ENCODE peak calls at places on chromosomes 3 and 15, in six cellular contexts. One of them, this sample, is unnamed.

GRCh38 chr15:39581501-39582285 is 814 bp downstream of the THBS1 start:
- DNase-seq in SW480: peak; percentile 56
- DNase-seq in transverse colon: peak; percentile 82
- DNase-seq in hypothalamus: no peak
- DNase-seq in GM04504: peak; percentile 54
- DNase-seq in activated naive CD8-positive, alpha-beta T cell treated with anti-CD3 and anti-CD28 coated beads for 36 hours: no peak
- DNase-seq in this sample: no peak

GRCh38 chr3:72892081-72892763 is 4.4 kb downstream of the GXYLT2 start:
- DNase-seq in SW480: no peak
- DNase-seq in transverse colon: peak; percentile 27
- DNase-seq in hypothalamus: no peak
- DNase-seq in GM04504: peak; percentile 83
- DNase-seq in activated naive CD8-positive, alpha-beta T cell treated with anti-CD3 and anti-CD28 coated beads for 36 hours: no peak
- DNase-seq in this sample: no peak

GRCh38 chr15:33392453-33392852 is 81.7 kb downstream of the RYR3 start:
- DNase-seq in SW480: no peak
- DNase-seq in transverse colon: no peak
- DNase-seq in hypothalamus: no peak
- DNase-seq in GM04504: no peak
- DNase-seq in activated naive CD8-positive, alpha-beta T cell treated with anti-CD3 and anti-CD28 coated beads for 36 hours: no peak
- DNase-seq in this sample: no peak

GRCh38 chr3:171646357-171647133 is 163.7 kb downstream of the PLD1 start:
- DNase-seq in SW480: peak; percentile 58
- DNase-seq in transverse colon: no peak
- DNase-seq in hypothalamus: no peak
- DNase-seq in GM04504: peak; percentile 28
- DNase-seq in activated naive CD8-positive, alpha-beta T cell treated with anti-CD3 and anti-CD28 coated beads for 36 hours: no peak
- DNase-seq in this sample: peak; percentile 11

GRCh38 chr15:65954289-65954741 is 85.0 kb downstream of the RAB11A start:
- DNase-seq in SW480: peak; percentile 83
- DNase-seq in transverse colon: no peak
- DNase-seq in hypothalamus: no peak
- DNase-seq in GM04504: no peak
- DNase-seq in activated naive CD8-positive, alpha-beta T cell treated with anti-CD3 and anti-CD28 coated beads for 36 hours: no peak
- DNase-seq in this sample: no peak

GRCh38 chr15:61780278-61780677 is 280.0 kb downstream of the VPS13C start:
- DNase-seq in SW480: no peak
- DNase-seq in transverse colon: no peak
- DNase-seq in hypothalamus: no peak
- DNase-seq in GM04504: no peak
- DNase-seq in activated naive CD8-positive, alpha-beta T cell treated with anti-CD3 and anti-CD28 coated beads for 36 hours: no peak
- DNase-seq in this sample: no peak

GRCh38 chr3:14487821-14488220 is 52.3 kb downstream of the GRIP2 start:
- DNase-seq in SW480: no peak
- DNase-seq in transverse colon: no peak
- DNase-seq in hypothalamus: no peak
- DNase-seq in GM04504: no peak
- DNase-seq in activated naive CD8-positive, alpha-beta T cell treated with anti-CD3 and anti-CD28 coated beads for 36 hours: no peak
- DNase-seq in this sample: no peak

GRCh38 chr15:56749982-56750381 is 16.7 kb upstream of the ZNF280D start:
- DNase-seq in SW480: no peak
- DNase-seq in transverse colon: no peak
- DNase-seq in hypothalamus: no peak
- DNase-seq in GM04504: no peak
- DNase-seq in activated naive CD8-positive, alpha-beta T cell treated with anti-CD3 and anti-CD28 coated beads for 36 hours: no peak
- DNase-seq in this sample: no peak

GRCh38 chr15:70507772-70508351 is 255.5 kb downstream of the UACA start:
- DNase-seq in SW480: peak; percentile 82
- DNase-seq in transverse colon: no peak
- DNase-seq in hypothalamus: no peak
- DNase-seq in GM04504: no peak
- DNase-seq in activated naive CD8-positive, alpha-beta T cell treated with anti-CD3 and anti-CD28 coated beads for 36 hours: no peak
- DNase-seq in this sample: peak; percentile 23

GRCh38 chr15:75153084-75153483 is 48.6 kb upstream of the C15orf39 start:
- DNase-seq in SW480: peak; percentile 50
- DNase-seq in transverse colon: no peak
- DNase-seq in hypothalamus: no peak
- DNase-seq in GM04504: no peak
- DNase-seq in activated naive CD8-positive, alpha-beta T cell treated with anti-CD3 and anti-CD28 coated beads for 36 hours: peak; percentile 24
- DNase-seq in this sample: peak; percentile 89

GRCh38 chr3:123375014-123375940 is 73.6 kb downstream of the ADCY5 start:
- DNase-seq in SW480: no peak
- DNase-seq in transverse colon: no peak
- DNase-seq in hypothalamus: no peak
- DNase-seq in GM04504: no peak
- DNase-seq in activated naive CD8-positive, alpha-beta T cell treated with anti-CD3 and anti-CD28 coated beads for 36 hours: no peak
- DNase-seq in this sample: no peak

GRCh38 chr3:52593103-52593502 is 56.7 kb downstream of the UQCC5 start:
- DNase-seq in SW480: no peak
- DNase-seq in transverse colon: no peak
- DNase-seq in hypothalamus: no peak
- DNase-seq in GM04504: no peak
- DNase-seq in activated naive CD8-positive, alpha-beta T cell treated with anti-CD3 and anti-CD28 coated beads for 36 hours: no peak
- DNase-seq in this sample: no peak

GRCh38 chr3:38313685-38314084 is 31.6 kb downstream of the SLC22A14 start:
- DNase-seq in SW480: no peak
- DNase-seq in transverse colon: no peak
- DNase-seq in hypothalamus: no peak
- DNase-seq in GM04504: no peak
- DNase-seq in activated naive CD8-positive, alpha-beta T cell treated with anti-CD3 and anti-CD28 coated beads for 36 hours: no peak
- DNase-seq in this sample: no peak

GRCh38 chr15:43329222-43329959 is 982 bp downstream of the LCMT2 start:
- DNase-seq in SW480: no peak
- DNase-seq in transverse colon: peak; percentile 29
- DNase-seq in hypothalamus: peak; percentile 42
- DNase-seq in GM04504: no peak
- DNase-seq in activated naive CD8-positive, alpha-beta T cell treated with anti-CD3 and anti-CD28 coated beads for 36 hours: peak; percentile 0
- DNase-seq in this sample: no peak

GRCh38 chr3:37586280-37586679 is 275.4 kb upstream of the CTDSPL start:
- DNase-seq in SW480: no peak
- DNase-seq in transverse colon: no peak
- DNase-seq in hypothalamus: no peak
- DNase-seq in GM04504: no peak
- DNase-seq in activated naive CD8-positive, alpha-beta T cell treated with anti-CD3 and anti-CD28 coated beads for 36 hours: no peak
- DNase-seq in this sample: no peak

GRCh38 chr15:77029166-77030041 is 34.5 kb downstream of the PSTPIP1 start:
- DNase-seq in SW480: no peak
- DNase-seq in transverse colon: peak; percentile 59
- DNase-seq in hypothalamus: no peak
- DNase-seq in GM04504: no peak
- DNase-seq in activated naive CD8-positive, alpha-beta T cell treated with anti-CD3 and anti-CD28 coated beads for 36 hours: no peak
- DNase-seq in this sample: no peak

GRCh38 chr3:84547971-84548970 is 410.5 kb upstream of the CADM2 start:
- DNase-seq in SW480: peak; percentile 51
- DNase-seq in transverse colon: no peak
- DNase-seq in hypothalamus: no peak
- DNase-seq in GM04504: no peak
- DNase-seq in activated naive CD8-positive, alpha-beta T cell treated with anti-CD3 and anti-CD28 coated beads for 36 hours: no peak
- DNase-seq in this sample: no peak

GRCh38 chr3:197339841-197340520 is 41.6 kb upstream of the DLG1 start:
- DNase-seq in SW480: peak; percentile 49
- DNase-seq in transverse colon: peak; percentile 16
- DNase-seq in hypothalamus: no peak
- DNase-seq in GM04504: peak; percentile 72
- DNase-seq in activated naive CD8-positive, alpha-beta T cell treated with anti-CD3 and anti-CD28 coated beads for 36 hours: no peak
- DNase-seq in this sample: no peak

GRCh38 chr3:60756231-60756630 is 495.0 kb downstream of the FHIT start:
- DNase-seq in SW480: no peak
- DNase-seq in transverse colon: no peak
- DNase-seq in hypothalamus: no peak
- DNase-seq in GM04504: no peak
- DNase-seq in activated naive CD8-positive, alpha-beta T cell treated with anti-CD3 and anti-CD28 coated beads for 36 hours: no peak
- DNase-seq in this sample: no peak

GRCh38 chr3:48409291-48410201 is 20.3 kb downstream of the PLXNB1 start:
- DNase-seq in SW480: no peak
- DNase-seq in transverse colon: no peak
- DNase-seq in hypothalamus: no peak
- DNase-seq in GM04504: no peak
- DNase-seq in activated naive CD8-positive, alpha-beta T cell treated with anti-CD3 and anti-CD28 coated beads for 36 hours: no peak
- DNase-seq in this sample: no peak

GRCh38 chr3:86921981-86922680 is 68.8 kb downstream of the VGLL3 start:
- DNase-seq in SW480: no peak
- DNase-seq in transverse colon: no peak
- DNase-seq in hypothalamus: no peak
- DNase-seq in GM04504: no peak
- DNase-seq in activated naive CD8-positive, alpha-beta T cell treated with anti-CD3 and anti-CD28 coated beads for 36 hours: no peak
- DNase-seq in this sample: no peak

GRCh38 chr3:129004639-129005295 is 3.7 kb downstream of the EFCC1 start:
- DNase-seq in SW480: no peak
- DNase-seq in transverse colon: no peak
- DNase-seq in hypothalamus: no peak
- DNase-seq in GM04504: no peak
- DNase-seq in activated naive CD8-positive, alpha-beta T cell treated with anti-CD3 and anti-CD28 coated beads for 36 hours: no peak
- DNase-seq in this sample: no peak

GRCh38 chr15:101013769-101014223 is 94.6 kb downstream of the LRRK1 start:
- DNase-seq in SW480: no peak
- DNase-seq in transverse colon: peak; percentile 2
- DNase-seq in hypothalamus: no peak
- DNase-seq in GM04504: no peak
- DNase-seq in activated naive CD8-positive, alpha-beta T cell treated with anti-CD3 and anti-CD28 coated beads for 36 hours: no peak
- DNase-seq in this sample: no peak

GRCh38 chr3:37492977-37493471 is 318.6 kb upstream of the LRRFIP2 start:
- DNase-seq in SW480: no peak
- DNase-seq in transverse colon: no peak
- DNase-seq in hypothalamus: no peak
- DNase-seq in GM04504: peak; percentile 30
- DNase-seq in activated naive CD8-positive, alpha-beta T cell treated with anti-CD3 and anti-CD28 coated beads for 36 hours: peak; percentile 11
- DNase-seq in this sample: no peak

GRCh38 chr3:197083486-197083885 is 53.9 kb upstream of the MELTF start:
- DNase-seq in SW480: no peak
- DNase-seq in transverse colon: no peak
- DNase-seq in hypothalamus: no peak
- DNase-seq in GM04504: peak; percentile 54
- DNase-seq in activated naive CD8-positive, alpha-beta T cell treated with anti-CD3 and anti-CD28 coated beads for 36 hours: peak; percentile 3
- DNase-seq in this sample: no peak

GRCh38 chr3:60202052-60202753 is 1049.0 kb downstream of the FHIT start:
- DNase-seq in SW480: no peak
- DNase-seq in transverse colon: no peak
- DNase-seq in hypothalamus: no peak
- DNase-seq in GM04504: no peak
- DNase-seq in activated naive CD8-positive, alpha-beta T cell treated with anti-CD3 and anti-CD28 coated beads for 36 hours: no peak
- DNase-seq in this sample: no peak